ENCODE peak calls at places on chromosomes 4 and X, in four cellular contexts. Q is spleen, W is bronchial epithelial cell, C is lung. F is an unnamed sample. For H3K27me3, the result is how much of the 10 kb centered on the place peaks cover.

GRCh38 chr4:15238720-15239119 is 189.1 kb upstream of the C1QTNF7 start:
- DNase-seq in Q (no peak), W (peak), C (peak), F (no peak)

GRCh38 chrX:133570549-133570948 is 155.3 kb upstream of the GPC4 start:
- DNase-seq in Q (no peak), C (no peak), W (peak), F (no peak)

GRCh38 chr4:165207016-165207430 is 338 bp upstream of the KLHL2 start:
- DNase-seq in W (no peak), C (no peak), Q (peak), F (no peak)

GRCh38 chrX:48802089-48802812 is 384 bp downstream of the HDAC6 start:
- DNase-seq in Q (peak), C (peak), W (peak), F (peak)

GRCh38 chrX:37060999-37061398 is 52.8 kb downstream of the FAM47C start:
- DNase-seq in Q (no peak), C (no peak), W (peak), F (no peak)

GRCh38 chrX:24085133-24085532 is 30.4 kb downstream of the EIF2S3 start:
- DNase-seq in C (no peak), Q (no peak), W (no peak), F (no peak)

GRCh38 chr4:156983366-156983765 is 11.8 kb upstream of the PDGFC start:
- DNase-seq in Q (no peak), C (no peak), W (peak), F (no peak)

GRCh38 chr4:126495163-126495752 is 1137.5 kb upstream of the INTU start:
- DNase-seq in W (no peak), C (no peak), Q (no peak), F (no peak)

GRCh38 chr4:3774253-3774883 is 8.2 kb downstream of the ADRA2C start:
- DNase-seq in Q (no peak), W (no peak), C (no peak), F (no peak)

GRCh38 chr4:151486166-151486565 is 77.2 kb downstream of the FHIP1A start:
- DNase-seq in W (no peak), C (no peak), Q (no peak), F (no peak)

DNA sequence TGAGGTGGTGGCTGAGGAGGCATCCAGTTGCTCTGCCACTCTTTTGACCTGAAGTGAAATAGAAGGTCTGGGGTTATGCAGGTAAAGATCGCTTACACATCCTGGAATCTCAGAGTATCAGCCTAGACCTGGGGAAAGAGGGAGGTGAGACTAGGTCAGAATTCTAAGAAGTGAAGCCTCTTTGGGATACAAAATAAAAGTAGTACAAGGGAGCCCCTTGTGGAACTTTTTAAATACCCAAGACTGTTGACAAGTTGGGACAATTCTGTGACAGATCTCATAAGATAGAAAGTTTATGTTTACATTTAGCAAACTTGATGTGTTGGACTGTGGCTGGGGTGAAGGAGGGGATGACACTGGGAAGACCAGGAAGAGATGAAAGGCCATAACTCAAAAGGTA is 263.2 kb downstream of the SPRY1 start:
- DNase-seq in C (no peak), W (peak), Q (no peak), F (no peak)
- TF ChIP-seq CTCF in C (no peak), W (peak), Q (peak), F (peak)

GRCh38 chr4:84493092-84493850 is 5.8 kb downstream of the NKX6-1 start:
- DNase-seq in C (no peak), Q (no peak), W (no peak), F (no peak)

GRCh38 chr4:84492290-84492689 is 6.8 kb downstream of the NKX6-1 start:
- DNase-seq in Q (no peak), C (no peak), W (no peak), F (no peak)

GRCh38 chr4:84491420-84491819 is 7.7 kb downstream of the NKX6-1 start:
- DNase-seq in C (no peak), Q (no peak), W (no peak), F (no peak)

GRCh38 chr4:84492737-84493091 is 6.4 kb downstream of the NKX6-1 start:
- DNase-seq in W (no peak), Q (no peak), C (no peak), F (no peak)

DNA sequence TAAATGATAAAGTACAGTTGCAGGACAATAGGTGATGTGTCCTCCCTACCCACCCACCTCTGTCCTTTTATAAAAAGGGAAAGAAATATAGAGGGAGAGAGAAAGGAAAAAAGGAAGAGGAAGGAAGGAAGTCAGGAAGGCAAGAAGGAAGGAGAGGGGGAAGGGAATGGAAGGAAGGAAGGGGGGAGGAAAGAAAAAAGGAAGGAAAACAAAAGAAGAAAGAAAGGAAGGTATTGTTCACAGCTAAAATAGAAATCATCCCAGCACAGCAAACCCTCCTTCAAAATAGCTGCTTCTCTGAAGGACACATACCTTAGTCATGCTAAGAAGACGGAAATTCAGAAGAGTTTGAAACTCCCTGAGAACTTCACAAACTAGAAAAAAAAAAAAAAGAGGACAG is 8.4 kb downstream of the NKX6-1 start:
- DNase-seq in C (no peak), W (no peak), Q (no peak), F (no peak)
- H3K27me3 ChIP-seq in C (under half), W (half or more), Q (half or more), F (half or more)

DNA sequence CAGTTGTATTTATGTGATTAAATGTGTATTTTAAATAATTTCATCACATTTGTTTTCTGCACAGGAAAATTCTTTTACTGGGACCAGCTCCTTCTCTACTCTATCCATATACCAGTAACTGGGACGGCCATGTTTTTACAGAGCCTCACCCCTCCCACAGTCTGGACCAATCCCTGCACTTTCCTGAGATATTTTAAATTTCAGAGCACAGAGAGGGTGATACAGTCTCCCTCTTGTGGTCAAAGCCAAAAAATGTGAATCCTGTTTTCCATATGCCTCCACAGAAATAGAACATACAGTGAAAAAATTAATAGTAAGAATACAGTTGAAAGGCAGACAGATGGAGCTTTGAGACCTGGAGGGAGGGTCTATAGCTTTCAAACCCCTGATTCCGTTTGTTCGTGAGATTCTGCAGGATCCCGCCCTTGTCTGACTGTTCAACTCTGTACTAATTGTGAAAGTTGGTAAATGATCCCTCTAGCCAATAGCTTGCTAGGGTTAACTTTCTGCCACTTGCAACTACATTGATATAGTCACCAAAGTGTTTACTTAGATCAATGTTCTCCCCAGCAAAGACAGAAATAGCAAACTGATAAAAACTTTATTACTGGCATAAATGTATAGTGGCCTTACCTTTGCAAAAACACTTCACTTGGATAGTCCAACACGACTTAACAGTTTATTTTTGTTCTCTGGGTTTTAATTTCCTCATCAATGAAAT is 172.2 kb downstream of the PPARGC1A start:
- DNase-seq in W (peak), Q (no peak), C (no peak), F (no peak)
- TF ChIP-seq CTCF in W (peak), Q (no peak), C (no peak), F (no peak)

DNA sequence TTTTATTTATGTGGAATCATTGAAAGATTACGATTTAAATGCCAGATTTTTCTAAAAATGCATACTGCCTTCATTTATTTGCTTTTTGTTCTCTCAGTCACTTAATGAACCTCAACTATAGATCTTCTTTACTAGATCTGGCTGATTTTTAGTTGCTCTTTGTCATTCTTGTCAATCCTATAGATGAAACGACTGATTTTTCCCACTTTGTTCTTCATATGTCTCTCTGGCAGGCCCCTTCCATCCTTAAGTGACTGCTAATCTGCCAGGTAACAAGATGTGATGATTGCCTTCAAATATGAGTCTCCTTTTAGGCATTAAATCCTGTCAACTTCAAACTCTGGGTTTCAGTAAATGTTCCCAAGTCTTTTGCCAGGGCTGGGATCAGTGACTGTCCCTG is 61.0 kb downstream of the ALG13 start:
- DNase-seq in W (no peak), Q (no peak), C (no peak), F (no peak)
- H3K27me3 ChIP-seq in W (under half), Q (under half), C (under half), F (under half)

GRCh38 chr4:139184129-139184528 is 7.1 kb upstream of the ELF2 start:
- DNase-seq in C (no peak), Q (no peak), W (peak), F (no peak)
- TF ChIP-seq CTCF in C (no peak), Q (no peak), W (no peak), F (no peak)

GRCh38 chrX:71930298-71930697 is 19.7 kb downstream of the NHSL2 start:
- DNase-seq in Q (no peak), W (no peak), C (no peak), F (no peak)
- H3K27me3 ChIP-seq in Q (under half), W (under half), C (under half), F (under half)

GRCh38 chr4:10929818-10930217 is 245.2 kb upstream of the CLNK start:
- DNase-seq in W (no peak), C (no peak), Q (no peak), F (no peak)

GRCh38 chr4:10924274-10924673 is 239.7 kb upstream of the CLNK start:
- DNase-seq in Q (no peak), C (no peak), W (no peak), F (no peak)

DNA sequence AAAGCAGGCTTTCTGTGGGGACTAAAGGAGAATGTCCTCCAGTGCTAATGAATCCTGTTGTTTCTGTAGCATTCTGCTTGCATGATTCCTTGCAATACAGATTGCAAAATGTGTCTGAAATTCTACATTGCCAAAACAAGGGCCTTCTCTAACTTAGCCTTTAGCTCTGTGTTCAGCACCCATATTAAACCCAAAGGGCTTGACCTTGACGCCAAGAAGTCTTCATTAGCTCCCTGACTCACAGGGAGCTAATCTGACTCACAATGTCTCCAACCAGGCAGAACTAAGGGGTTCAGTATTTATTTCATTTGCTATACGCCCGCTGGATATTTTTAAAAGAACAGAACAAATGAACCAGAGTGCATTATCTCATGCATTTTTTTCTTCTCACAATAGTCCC is 241.5 kb upstream of the CLNK start:
- DNase-seq in W (peak), Q (no peak), C (no peak), F (no peak)
- TF ChIP-seq CTCF in W (no peak), Q (no peak), C (no peak), F (no peak)

GRCh38 chrX:109390556-109390955 is 91.3 kb downstream of the GUCY2F start:
- DNase-seq in C (no peak), Q (no peak), W (peak), F (no peak)

GRCh38 chrX:109393859-109394258 is 88.0 kb downstream of the GUCY2F start:
- DNase-seq in C (no peak), Q (no peak), W (peak), F (no peak)

GRCh38 chrX:109392895-109393294 is 89.0 kb downstream of the GUCY2F start:
- DNase-seq in C (no peak), W (no peak), Q (no peak), F (no peak)

GRCh38 chrX:109384569-109385174 is 97.2 kb downstream of the GUCY2F start:
- DNase-seq in Q (no peak), W (no peak), C (no peak), F (no peak)

DNA sequence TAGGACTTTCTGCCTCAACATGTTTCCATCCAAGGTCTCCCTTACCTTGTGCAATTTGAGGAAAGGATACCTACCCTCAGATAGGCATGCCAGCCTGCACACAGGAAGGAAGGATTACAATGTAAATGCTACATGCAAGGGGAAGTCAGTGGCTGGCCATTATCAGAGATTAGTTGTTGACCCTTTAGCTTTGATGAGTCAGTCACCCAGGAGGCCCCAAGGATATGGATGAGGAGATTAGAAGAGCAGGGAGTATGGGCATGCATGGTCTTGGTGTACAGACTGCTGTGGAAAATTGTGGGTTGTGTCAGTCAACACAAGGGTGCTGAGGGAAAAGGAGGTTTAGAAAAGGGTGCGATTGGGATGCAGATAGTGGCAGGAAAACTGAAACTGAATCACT is 92.0 kb downstream of the GUCY2F start:
- DNase-seq in W (peak), C (no peak), Q (no peak), F (no peak)
- H3K27me3 ChIP-seq in W (under half), C (under half), Q (under half), F (under half)

F was measured in CD4-positive, alpha-beta T cell.